ENCODE peak calls at places on chromosomes 2 and 18, in ten cellular contexts. T is esophagus squamous epithelium; Y is cardiac muscle cell; V is lower leg skin; D is aorta; B is CD4-positive, CD25-positive, alpha-beta regulatory T cell; F is CD8-positive, alpha-beta T cell; C is choroid plexus epithelial cell; S is cardiac fibroblast; N is AG09309. W is an unnamed sample.

GRCh38 chr2:68730828-68731227 is 3.8 kb upstream of the ARHGAP25 start:
- DNase-seq in S (no peak), C (no peak), B (no peak), V (no peak), N (no peak), Y (no peak), T (no peak), D (no peak), F (no peak), W (no peak)

GRCh38 chr2:47075361-47076125 is 79.6 kb downstream of the STPG4 start:
- DNase-seq in V (no peak), Y (no peak), C (no peak), S (peak), B (no peak), N (no peak), D (peak), T (no peak), F (no peak), W (no peak)

GRCh38 chr2:200417389-200417788 is 92.5 kb downstream of the KCTD18 start:
- DNase-seq in F (no peak), D (no peak), Y (no peak), C (no peak), V (no peak), B (no peak), T (no peak), N (no peak), S (no peak), W (no peak)

GRCh38 chr2:26164231-26164630 is 8.7 kb upstream of the GAREM2 start:
- DNase-seq in Y (no peak), B (no peak), D (no peak), V (no peak), S (no peak), F (no peak), T (no peak), N (no peak), C (no peak), W (no peak)

GRCh38 chr2:200095436-200095835 is 140.1 kb downstream of the MAIP1 start:
- DNase-seq in B (no peak), Y (no peak), D (no peak), V (no peak), T (no peak), F (no peak), C (no peak), S (no peak), N (no peak), W (no peak)

GRCh38 chr2:53751728-53752127 is 15.9 kb upstream of the CHAC2 start:
- DNase-seq in V (no peak), S (no peak), B (no peak), C (peak), N (no peak), Y (no peak), D (no peak), T (no peak), F (no peak), W (no peak)

GRCh38 chr2:127796389-127796788 is 14.6 kb downstream of the WDR33 start:
- DNase-seq in S (no peak), N (no peak), C (no peak), F (no peak), T (no peak), Y (no peak), D (no peak), B (no peak), V (no peak), W (no peak)

GRCh38 chr18:3665187-3665586 is 215.2 kb downstream of the TGIF1 start:
- DNase-seq in D (no peak), N (no peak), B (no peak), S (no peak), C (no peak), Y (no peak), T (no peak), V (no peak), F (no peak), W (no peak)

GRCh38 chr18:67428148-67428547 is 88.4 kb downstream of the DSEL start:
- DNase-seq in T (no peak), D (no peak), Y (no peak), S (no peak), F (no peak), C (peak), N (no peak), B (no peak), V (no peak), W (no peak)

GRCh38 chr18:49677762-49678398 is 116.0 kb downstream of the LIPG start:
- DNase-seq in D (no peak), C (no peak), T (no peak), S (no peak), B (no peak), N (no peak), Y (no peak), V (no peak), F (no peak), W (no peak)

GRCh38 chr2:179106342-179107178 is 56.6 kb upstream of the CCDC141 start:
- DNase-seq in Y (peak), S (peak), F (no peak), B (no peak), C (peak), V (peak), N (peak), D (no peak), T (no peak), W (peak)

GRCh38 chr2:15986068-15986560 is 45.8 kb downstream of the MYCN start:
- DNase-seq in D (no peak), C (no peak), B (no peak), F (no peak), V (no peak), S (no peak), T (no peak), Y (no peak), N (no peak), W (no peak)

GRCh38 chr18:3683483-3683882 is 233.5 kb downstream of the TGIF1 start:
- DNase-seq in D (no peak), F (no peak), T (no peak), V (no peak), S (no peak), B (no peak), Y (no peak), C (no peak), N (no peak), W (no peak)

GRCh38 chr2:192669505-192670082 is 474.9 kb upstream of the TMEFF2 start:
- DNase-seq in T (no peak), F (no peak), S (no peak), C (no peak), D (no peak), V (no peak), N (no peak), B (no peak), Y (no peak), W (no peak)

GRCh38 chr2:174492963-174493431 is 6.2 kb upstream of the GPR155 start:
- DNase-seq in Y (no peak), S (no peak), F (peak), B (peak), C (peak), N (no peak), T (no peak), D (no peak), V (no peak), W (no peak)

GRCh38 chr2:85248741-85249524 is 78.9 kb downstream of the TGOLN2 start:
- DNase-seq in B (no peak), D (no peak), V (peak), F (no peak), C (peak), Y (peak), T (no peak), N (peak), S (peak), W (peak)

GRCh38 chr2:44614940-44615339 is 253.2 kb downstream of the CAMKMT start:
- DNase-seq in B (no peak), S (no peak), Y (no peak), V (no peak), F (no peak), T (no peak), N (no peak), C (no peak), D (no peak), W (no peak)

GRCh38 chr2:39837856-39838453 is 58.9 kb upstream of the THUMPD2 start:
- DNase-seq in T (no peak), Y (peak), S (peak), N (peak), V (no peak), D (no peak), F (no peak), C (peak), B (no peak), W (no peak)

GRCh38 chr2:238585836-238586821 is 159.4 kb downstream of the ASB1 start:
- DNase-seq in C (no peak), Y (peak), F (no peak), N (no peak), D (no peak), V (peak), B (no peak), T (no peak), S (no peak), W (peak)

GRCh38 chr2:140863713-140864112 is 1267.1 kb downstream of the LRP1B start:
- DNase-seq in Y (peak), F (no peak), D (no peak), T (no peak), N (peak), S (peak), C (peak), V (no peak), B (no peak), W (no peak)

GRCh38 chr2:15826273-15826717 is 114.1 kb upstream of the MYCN start:
- DNase-seq in C (no peak), N (no peak), F (no peak), S (no peak), V (no peak), Y (no peak), B (no peak), T (no peak), D (no peak), W (no peak)

GRCh38 chr2:185385157-185385556 is 353.4 kb upstream of the FSIP2 start:
- DNase-seq in V (no peak), D (no peak), C (no peak), B (no peak), Y (no peak), N (no peak), S (no peak), T (no peak), F (no peak), W (no peak)

GRCh38 chr2:132923787-132924186 is 253.8 kb upstream of the LYPD1 start:
- DNase-seq in S (peak), C (peak), B (no peak), Y (peak), N (no peak), D (no peak), T (no peak), V (no peak), F (no peak), W (no peak)

GRCh38 chr2:69163556-69163955 is 150.6 kb downstream of the ANTXR1 start:
- DNase-seq in Y (no peak), D (no peak), B (no peak), F (no peak), V (no peak), N (no peak), C (no peak), T (no peak), S (no peak), W (no peak)

GRCh38 chr2:199462167-199462976 is 4.6 kb upstream of the SATB2 start:
- DNase-seq in N (no peak), Y (no peak), C (no peak), B (no peak), D (no peak), V (no peak), S (no peak), T (no peak), F (no peak), W (no peak)

GRCh38 chr2:201680743-201681142 is 17.7 kb downstream of the MPP4 start:
- DNase-seq in V (no peak), N (no peak), T (no peak), S (no peak), B (no peak), Y (peak), F (no peak), C (peak), D (no peak), W (no peak)

GRCh38 chr2:79750321-79750720 is 237.5 kb downstream of the CTNNA2 start:
- DNase-seq in B (no peak), V (no peak), D (no peak), T (no peak), F (no peak), N (no peak), Y (no peak), S (no peak), C (no peak), W (no peak)

DNA sequence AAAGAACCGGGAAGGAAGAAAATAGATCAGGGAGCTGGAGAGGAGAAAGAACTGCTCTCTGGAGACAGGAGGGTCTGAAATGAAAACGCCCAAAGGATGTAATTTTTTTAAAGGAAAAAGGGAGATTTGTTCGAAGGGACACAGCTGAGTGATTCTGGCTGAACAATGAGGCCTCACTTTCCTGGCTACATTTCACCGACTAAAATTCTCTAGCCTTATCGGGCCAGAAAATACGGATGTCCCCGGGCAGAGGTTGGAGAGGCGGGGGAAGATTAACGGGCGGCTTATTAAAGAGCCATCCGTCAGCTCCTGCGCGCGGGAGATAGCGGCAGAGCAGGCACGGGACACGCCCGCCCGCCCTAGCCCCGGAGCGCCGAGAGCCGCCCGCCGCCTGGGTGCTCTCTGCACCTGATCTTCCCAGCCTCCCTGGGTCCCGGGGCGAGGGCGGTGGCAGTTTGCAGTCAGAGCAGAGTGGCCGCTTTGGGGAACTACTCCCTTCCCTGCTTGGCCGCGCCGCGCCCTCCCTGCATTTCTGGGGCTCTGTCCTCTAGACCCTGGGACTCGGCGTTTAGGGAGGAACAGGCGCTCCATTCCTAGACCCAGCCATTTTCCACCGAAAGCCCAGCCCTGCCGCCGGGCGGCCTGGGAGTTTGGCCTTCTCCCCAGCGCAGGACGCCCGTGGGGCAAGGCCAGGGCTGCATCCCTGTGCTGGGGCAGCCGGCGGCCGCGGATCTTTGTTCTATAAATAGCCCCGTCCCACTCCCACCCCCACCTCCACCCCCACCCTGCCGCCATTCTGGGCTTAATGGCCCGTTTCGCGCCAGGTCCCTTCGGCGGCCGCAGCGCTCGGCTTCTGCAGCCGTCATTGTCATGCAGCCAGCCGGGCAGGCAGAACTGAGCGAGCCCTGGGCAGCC is 6.5 kb downstream of the GAD1 start:
- DNase-seq in C (no peak), N (no peak), V (no peak), D (peak), B (no peak), F (no peak), Y (no peak), S (no peak), T (no peak), W (no peak)
- H3K4me3 ChIP-seq in C (no peak), N (no peak), V (no peak), D (peak), B (no peak), F (peak), Y (peak), S (no peak), T (peak), W (peak)

GRCh38 chr2:42132066-42132965 is 36.8 kb upstream of the EML4 start:
- DNase-seq in C (peak), V (no peak), D (no peak), S (peak), N (peak), F (no peak), Y (peak), T (no peak), B (no peak), W (no peak)
- H3K4me3 ChIP-seq in C (no peak), V (no peak), D (no peak), S (peak), N (no peak), F (peak), Y (no peak), T (no peak), B (peak), W (no peak)

DNA sequence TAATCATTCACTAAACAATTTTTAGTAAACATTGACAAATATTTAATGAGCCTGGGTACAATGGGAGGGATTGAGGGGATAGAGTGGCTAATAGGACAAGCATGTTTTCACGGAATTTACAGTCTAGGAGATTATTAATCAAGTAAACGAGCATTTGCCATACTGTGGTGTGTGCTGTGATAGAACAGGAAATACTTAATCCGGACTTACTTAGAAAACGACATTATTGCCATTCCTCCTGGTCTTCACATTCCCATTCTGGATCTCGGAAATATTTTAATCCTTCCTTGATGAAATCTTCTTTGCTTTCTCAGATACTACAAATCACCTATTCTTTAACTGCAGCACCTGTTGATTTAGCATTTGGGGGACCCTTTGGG is 905 bp downstream of the TTLL4 start:
- DNase-seq in S (peak), B (no peak), N (no peak), F (no peak), T (no peak), V (no peak), Y (peak), D (no peak), C (no peak), W (no peak)
- H3K4me3 ChIP-seq in S (peak), B (peak), N (peak), F (peak), T (peak), V (peak), Y (peak), D (peak), C (peak), W (peak)

GRCh38 chr2:144078091-144078490 is 441.8 kb downstream of the ZEB2 start:
- DNase-seq in S (peak), C (peak), T (no peak), N (no peak), D (no peak), F (no peak), V (no peak), Y (peak), B (no peak), W (no peak)
- H3K4me3 ChIP-seq in S (no peak), C (no peak), T (no peak), N (no peak), D (no peak), F (no peak), V (no peak), Y (no peak), B (no peak), W (no peak)

GRCh38 chr2:196924051-196924450 is 2.5 kb downstream of the PGAP1 start:
- DNase-seq in N (no peak), S (no peak), V (no peak), C (no peak), D (no peak), F (no peak), B (no peak), Y (no peak), T (no peak), W (no peak)
- H3K4me3 ChIP-seq in N (no peak), S (no peak), V (no peak), C (no peak), D (no peak), F (no peak), B (peak), Y (peak), T (no peak), W (no peak)

W was measured in breast epithelium.